ENCODE peak calls at places on chromosomes 2 and 18, in six cellular contexts. V is SK-N-SH, T is GM12878, B is K562, M is H1, I is GM12892. W is an unnamed sample.

GRCh38 chr18:75752864-75753263 is 325.4 kb upstream of the SMIM21 start:
- DNase-seq in V (no peak), T (no peak), B (no peak), M (no peak), I (no peak), W (no peak)

GRCh38 chr2:226799976-226800940 is 638 bp upstream of the IRS1 start:
- DNase-seq in V (peak; percentile 25), T (no peak), B (no peak), M (no peak), I (no peak), W (no peak)

GRCh38 chr18:68275616-68276015 is 439.3 kb downstream of the TMX3 start:
- DNase-seq in V (no peak), T (no peak), B (no peak), M (no peak), I (no peak), W (no peak)

GRCh38 chr2:59680863-59681262 is 872.6 kb downstream of the BCL11A start:
- DNase-seq in V (no peak), T (no peak), B (no peak), M (no peak), I (no peak), W (no peak)

GRCh38 chr2:120564213-120565094 is 171.2 kb upstream of the GLI2 start:
- DNase-seq in V (peak; percentile 39), T (no peak), B (peak; percentile 27), M (no peak), I (no peak), W (no peak)

GRCh38 chr2:58842501-58843144 is 601.5 kb upstream of the FANCL start:
- DNase-seq in V (peak; percentile 36), T (no peak), B (no peak), M (no peak), I (no peak), W (no peak)

GRCh38 chr2:43068730-43069517 is 157.5 kb downstream of the ZFP36L2 start:
- DNase-seq in V (peak; percentile 41), T (no peak), B (no peak), M (no peak), I (no peak), W (no peak)

GRCh38 chr18:74836296-74837139 is 238.8 kb downstream of the ZNF407 start:
- DNase-seq in V (peak; percentile 61), T (no peak), B (no peak), M (no peak), I (no peak), W (no peak)

GRCh38 chr18:73835656-73836055 is 312.0 kb downstream of the FBXO15 start:
- DNase-seq in V (no peak), T (no peak), B (no peak), M (no peak), I (no peak), W (no peak)

GRCh38 chr18:77062518-77063003 is 70.0 kb downstream of the MBP start:
- DNase-seq in V (no peak), T (peak; percentile 82), B (no peak), M (no peak), I (no peak), W (no peak)

DNA sequence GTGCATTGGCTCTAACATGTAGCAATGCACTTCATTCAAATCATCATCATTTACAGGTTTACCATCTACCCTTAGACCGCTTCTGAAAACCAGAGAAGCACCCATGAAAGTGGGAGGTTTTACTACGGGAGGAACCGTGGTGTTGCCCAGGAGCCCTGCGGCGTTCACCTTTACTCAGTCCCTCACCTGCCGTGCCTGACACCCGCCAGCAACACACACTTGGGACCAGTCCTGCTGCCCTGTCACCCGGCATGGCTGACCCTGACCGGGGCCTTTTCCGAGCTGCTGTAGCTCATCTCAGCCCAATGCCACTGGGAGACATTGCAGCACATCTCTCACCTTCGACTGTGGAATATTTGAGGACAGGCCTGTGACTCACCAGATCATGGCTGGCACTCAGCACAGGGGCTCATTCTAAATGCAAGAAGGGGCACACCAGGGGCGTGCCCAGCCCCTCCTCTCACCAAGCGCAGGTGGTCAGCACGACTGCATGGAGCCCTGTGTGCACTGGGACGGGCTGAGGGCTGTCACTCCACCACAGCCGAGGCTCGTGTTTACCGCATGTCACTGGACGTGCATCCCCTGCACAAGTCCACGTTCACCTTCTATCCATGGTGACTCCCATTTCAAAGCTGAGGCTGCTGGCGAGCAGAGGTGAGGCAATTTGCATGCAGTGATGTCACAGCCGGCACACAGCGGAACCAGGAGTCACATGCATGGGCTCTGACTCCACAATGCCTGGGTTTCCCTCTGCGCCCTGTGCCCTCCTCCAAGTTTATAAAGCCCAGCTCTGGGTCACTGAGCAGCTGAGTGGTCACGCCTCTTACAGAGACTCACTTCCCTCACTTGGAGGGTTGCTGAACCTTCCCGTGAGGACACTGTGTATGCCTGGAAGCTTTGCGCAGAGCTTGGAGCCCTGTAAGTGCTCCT is 76.7 kb upstream of the SNTG2 start:
- DNase-seq in V (no peak), T (no peak), B (no peak), M (no peak), I (no peak), W (no peak)
- TF ChIP-seq TAF1 in V (no peak), T (no peak), B (no peak), M (no peak), I (no peak), W (no peak)

DNA sequence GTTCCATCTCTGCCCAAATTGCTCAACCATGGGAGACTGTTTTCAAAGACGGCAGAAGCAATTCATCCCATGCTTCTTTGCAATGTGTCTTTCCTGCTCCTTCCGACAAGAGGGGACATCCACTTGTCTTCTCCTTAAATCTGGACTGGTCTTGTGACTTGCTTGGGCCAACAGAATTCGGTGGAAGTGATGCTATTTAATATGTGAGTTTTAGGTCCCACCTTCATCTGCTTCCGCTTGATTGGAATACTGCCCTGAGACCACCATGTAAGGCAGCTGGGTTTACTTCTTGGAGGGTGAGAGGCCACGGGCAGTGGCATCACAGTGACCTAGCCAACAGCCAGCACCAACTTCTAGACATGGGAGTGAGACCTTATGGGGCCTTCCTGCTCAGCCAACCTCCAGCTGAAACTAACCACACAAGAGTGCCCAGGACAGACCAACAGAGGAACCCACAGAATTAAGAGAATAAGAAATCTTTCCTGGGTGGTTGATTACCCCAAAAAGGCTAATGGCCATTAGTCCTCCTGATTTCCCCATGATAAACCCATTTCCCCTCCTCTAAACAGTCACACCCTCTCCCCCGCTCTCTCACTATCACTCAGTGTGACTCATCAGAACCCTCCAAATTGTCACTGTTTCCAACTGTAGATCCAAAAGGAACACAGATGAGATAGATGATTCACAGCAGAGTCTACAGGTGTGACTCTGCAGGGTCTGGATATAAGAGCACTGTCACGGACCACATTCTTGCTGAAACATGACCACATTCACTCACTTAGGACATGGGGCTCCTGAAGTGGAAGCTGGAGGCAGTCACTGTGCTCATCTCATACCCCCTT is 16.2 kb upstream of the RHOB start:
- DNase-seq in V (no peak), T (no peak), B (peak; percentile 39), M (no peak), I (no peak), W (no peak)
- TF ChIP-seq TAF1 in V (no peak), T (no peak), B (no peak), M (no peak), I (no peak), W (no peak)

GRCh38 chr2:68200157-68200787 is 42.6 kb downstream of the PNO1 start:
- DNase-seq in V (no peak), T (no peak), B (no peak), M (no peak), I (no peak), W (no peak)

GRCh38 chr2:68206779-68207178 is 45.6 kb downstream of the PPP3R1 start:
- DNase-seq in V (no peak), T (no peak), B (no peak), M (no peak), I (no peak), W (no peak)

DNA sequence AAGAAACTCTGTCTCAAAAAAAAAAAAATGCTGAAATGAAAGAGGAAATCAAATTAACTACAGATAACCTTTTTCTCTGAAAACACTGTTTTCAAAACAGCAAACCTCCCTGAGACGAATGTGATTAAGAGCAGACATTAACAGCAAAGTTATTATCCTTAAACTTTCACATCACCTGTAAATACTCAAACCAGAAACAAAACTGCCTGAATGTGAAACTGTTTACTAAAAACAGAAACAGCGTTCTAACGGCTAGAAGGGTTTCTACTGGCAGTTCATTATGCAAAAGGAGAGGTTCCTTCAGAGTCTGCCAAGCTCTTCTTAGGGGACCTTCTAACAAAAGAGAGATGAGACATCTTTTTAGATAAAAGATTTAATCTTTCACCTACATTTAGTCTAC is 45.9 kb downstream of the PNO1 start:
- DNase-seq in V (no peak), T (peak; percentile 84), B (no peak), M (no peak), I (peak; percentile 30), W (peak; percentile 37)
- TF ChIP-seq TAF1 in V (no peak), T (no peak), B (no peak), M (no peak), I (no peak), W (no peak)

DNA sequence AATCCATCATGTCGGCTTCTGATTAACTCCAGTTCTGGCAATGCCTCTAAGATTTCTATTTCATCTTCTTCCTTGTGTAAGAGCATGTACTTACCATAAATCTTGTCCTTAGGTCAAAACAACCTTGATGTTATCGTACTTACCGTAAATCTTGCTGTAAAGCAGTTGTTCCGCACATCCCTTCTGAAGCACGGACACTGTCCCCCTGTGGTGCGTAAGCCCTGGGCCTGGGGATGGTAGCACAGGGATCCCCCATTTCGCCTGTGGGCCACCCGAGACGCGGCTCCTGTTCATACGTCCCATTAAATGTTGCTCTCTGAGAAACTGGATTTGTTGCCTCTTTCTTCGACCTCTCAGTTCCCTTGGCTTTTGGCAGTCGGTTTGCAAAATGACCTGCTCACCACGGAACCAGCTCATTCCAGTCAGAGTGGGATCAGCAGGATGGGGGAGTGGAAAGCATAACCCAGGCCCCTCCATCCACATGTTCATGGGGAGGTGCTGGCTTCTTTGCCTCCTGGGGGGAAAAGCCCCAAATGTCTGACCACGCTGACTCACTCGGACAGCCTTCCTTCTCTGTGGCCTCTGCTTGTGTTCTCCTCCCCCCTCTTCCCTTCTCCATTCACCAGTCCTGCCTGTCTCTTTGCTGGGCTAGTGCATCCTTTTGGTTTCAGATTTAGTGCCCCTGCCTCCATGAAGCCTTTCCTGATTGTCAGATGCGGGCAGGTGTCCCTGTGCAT is 49.9 kb downstream of the RAB31 start:
- DNase-seq in V (no peak), T (no peak), B (peak; percentile 36), M (no peak), I (no peak), W (no peak)
- TF ChIP-seq TAF1 in V (no peak), T (no peak), B (no peak), M (no peak), I (no peak), W (no peak)

GRCh38 chr2:224134003-224134734 is 95.1 kb upstream of the SERPINE2 start:
- DNase-seq in V (no peak), T (no peak), B (no peak), M (no peak), I (no peak), W (no peak)
- TF ChIP-seq TAF1 in V (no peak), T (no peak), B (no peak), M (no peak), I (no peak), W (no peak)

GRCh38 chr2:234625626-234626253 is 128.9 kb upstream of the ARL4C start:
- DNase-seq in V (no peak), T (no peak), B (no peak), M (no peak), I (no peak), W (no peak)
- TF ChIP-seq TAF1 in V (no peak), T (no peak), B (no peak), M (no peak), I (no peak), W (no peak)

DNA sequence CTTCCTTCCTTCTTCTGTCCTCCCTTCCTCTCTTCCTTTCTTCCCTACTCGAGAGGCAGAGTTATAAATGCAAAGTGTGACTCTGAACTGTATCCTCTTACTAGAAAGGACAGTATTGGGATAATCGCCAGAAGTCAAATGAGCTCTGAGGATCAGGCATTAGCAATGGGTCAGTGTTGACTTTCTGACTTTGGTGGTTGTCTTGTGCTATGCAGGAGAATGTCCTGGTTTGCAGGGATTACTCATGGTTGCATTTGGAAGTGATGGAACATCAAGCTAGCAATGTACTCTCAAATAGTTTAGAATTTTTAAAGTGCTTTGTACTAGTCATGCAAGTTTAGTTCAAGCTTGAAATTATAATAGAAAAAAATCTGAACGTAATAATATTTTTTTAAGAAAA is 115.6 kb downstream of the TXNL1 start:
- DNase-seq in V (no peak), T (no peak), B (no peak), M (no peak), I (no peak), W (no peak)
- TF ChIP-seq TAF1 in V (no peak), T (no peak), B (no peak), M (no peak), I (no peak), W (no peak)

W was measured in GM12891.